ENCODE peak calls at places on chromosome 22, in four cellular contexts. N is germinal center, U is cardiac muscle cell, Y is ovary. B is an unnamed sample.

GRCh38 chr22:41542224-41542623 is 2.0 kb downstream of the POLR3H start:
- DNase-seq in N (no peak), U (no peak), Y (no peak), B (no peak)

GRCh38 chr22:31241936-31242335 is 29.8 kb downstream of the LIMK2 start:
- DNase-seq in N (no peak), U (peak; percentile 64), Y (no peak), B (no peak)

GRCh38 chr22:48937032-48937639 is 890.5 kb downstream of the BRD1 start:
- DNase-seq in N (no peak), U (no peak), Y (no peak), B (no peak)

GRCh38 chr22:35842954-35843353 is 125.3 kb downstream of the APOL5 start:
- DNase-seq in N (peak; percentile 26), U (peak; percentile 48), Y (no peak), B (no peak)

GRCh38 chr22:36740716-36741115 is 35.2 kb downstream of the IFT27 start:
- DNase-seq in N (no peak), U (no peak), Y (no peak), B (no peak)

GRCh38 chr22:19419464-19420178 is 11.9 kb downstream of the HIRA start:
- DNase-seq in N (no peak), U (peak; percentile 15), Y (no peak), B (peak; percentile 57)

GRCh38 chr22:19844423-19845368 is 10.0 kb downstream of the GNB1L start:
- DNase-seq in N (no peak), U (peak; percentile 33), Y (no peak), B (peak; percentile 47)

GRCh38 chr22:41197808-41198585 is 7.1 kb upstream of the L3MBTL2 start:
- DNase-seq in N (no peak), U (no peak), Y (no peak), B (peak; percentile 35)

GRCh38 chr22:46632646-46633249 is 12.6 kb downstream of the GRAMD4 start:
- DNase-seq in N (no peak), U (no peak), Y (no peak), B (no peak)

GRCh38 chr22:21623402-21623970 is 6.3 kb downstream of the YDJC start:
- DNase-seq in N (no peak), U (no peak), Y (no peak), B (no peak)

GRCh38 chr22:19287076-19287724 is 4.3 kb downstream of the CLTCL1 start:
- DNase-seq in N (no peak), U (peak; percentile 21), Y (no peak), B (no peak)

GRCh38 chr22:50112151-50113118 is 22.6 kb downstream of the MOV10L1 start:
- DNase-seq in N (no peak), U (peak; percentile 92), Y (peak; percentile 46), B (no peak)

GRCh38 chr22:48640890-48641771 is 1186.5 kb downstream of the BRD1 start:
- DNase-seq in N (no peak), U (no peak), Y (peak; percentile 55), B (no peak)

GRCh38 chr22:32546935-32547334 is 72.3 kb downstream of the FBXO7 start:
- DNase-seq in N (no peak), U (no peak), Y (no peak), B (no peak)

GRCh38 chr22:17552737-17553136 is 10.6 kb upstream of the SLC25A18 start:
- DNase-seq in N (no peak), U (no peak), Y (no peak), B (no peak)

GRCh38 chr22:35752833-35753189 is 35.1 kb downstream of the APOL5 start:
- DNase-seq in N (no peak), U (no peak), Y (no peak), B (no peak)

GRCh38 chr22:46096706-46097230 is 53.6 kb upstream of the PPARA start:
- DNase-seq in N (no peak), U (no peak), Y (no peak), B (no peak)

GRCh38 chr22:17729561-17729960 is 44.7 kb downstream of the BID start:
- DNase-seq in N (no peak), U (no peak), Y (no peak), B (no peak)

GRCh38 chr22:36235585-36235984 is 3.7 kb downstream of the APOL2 start:
- DNase-seq in N (no peak), U (no peak), Y (no peak), B (no peak)

GRCh38 chr22:43230983-43231723 is 44.2 kb upstream of the TTLL12 start:
- DNase-seq in N (peak; percentile 75), U (peak; percentile 48), Y (peak; percentile 82), B (peak; percentile 53)

GRCh38 chr22:40055143-40055926 is 60.6 kb downstream of the FAM83F start:
- DNase-seq in N (peak; percentile 47), U (no peak), Y (no peak), B (peak; percentile 39)

GRCh38 chr22:24977370-24978230 is 25.1 kb downstream of the KIAA1671 start:
- DNase-seq in N (no peak), U (peak; percentile 41), Y (peak; percentile 65), B (no peak)

GRCh38 chr22:48351376-48352085 is 1476.1 kb downstream of the BRD1 start:
- DNase-seq in N (no peak), U (no peak), Y (no peak), B (no peak)

GRCh38 chr22:31075961-31076360 is 5.2 kb upstream of the SMTN start:
- DNase-seq in N (no peak), U (peak; percentile 89), Y (peak; percentile 84), B (no peak)

GRCh38 chr22:42388130-42388797 is 43.9 kb downstream of the NFAM1 start:
- DNase-seq in N (no peak), U (peak; percentile 18), Y (no peak), B (no peak)

GRCh38 chr22:36327922-36328551 is 59.7 kb downstream of the MYH9 start:
- DNase-seq in N (no peak), U (peak; percentile 69), Y (no peak), B (no peak)

GRCh38 chr22:23767673-23768548 is at the start of gene CHCHD10:
- DNase-seq in N (peak; percentile 84), U (peak; percentile 83), Y (peak; percentile 86), B (peak; percentile 76)

GRCh38 chr22:29524440-29525191 is 28.9 kb downstream of the THOC5 start:
- DNase-seq in N (peak; percentile 41), U (peak; percentile 38), Y (peak; percentile 26), B (no peak)

GRCh38 chr22:44483878-44484277 is 14.2 kb downstream of the RTL6 start:
- DNase-seq in N (no peak), U (peak; percentile 51), Y (no peak), B (no peak)

GRCh38 chr22:33770723-33771122 is 149.6 kb downstream of the LARGE1 start:
- DNase-seq in N (no peak), U (no peak), Y (no peak), B (no peak)

GRCh38 chr22:32317524-32317923 is 40.1 kb upstream of the RFPL3 start:
- DNase-seq in N (no peak), U (no peak), Y (no peak), B (no peak)

GRCh38 chr22:22110548-22111266 is 128.1 kb upstream of the TOP3B start:
- DNase-seq in N (peak; percentile 91), U (peak; percentile 70), Y (no peak), B (peak; percentile 53)

GRCh38 chr22:46008291-46008690 is 31.3 kb upstream of the WNT7B start:
- DNase-seq in N (no peak), U (no peak), Y (no peak), B (no peak)

GRCh38 chr22:43406186-43406790 is 5.5 kb upstream of the MPPED1 start:
- DNase-seq in N (no peak), U (no peak), Y (no peak), B (no peak)

GRCh38 chr22:36027960-36028645 is 521 bp downstream of the RBFOX2 start:
- DNase-seq in N (no peak), U (no peak), Y (no peak), B (no peak)

B was measured in naive thymus-derived CD4-positive, alpha-beta T cell.